ENCODE peak calls at places on chromosomes 13 and 19, in four cellular contexts. Y is stimulated activated CD4-positive, alpha-beta T cell treated with anti-CD3 and anti-CD28 coated beads, TNF-alpha, amount 100 ng/mL, for 4 hours; K is MCF 10A; J is NCI-H1930. Q is an unnamed sample.

GRCh38 chr19:14472202-14472961 is 2.8 kb downstream of the PTGER1 start:
- DNase-seq in J (peak), Y (peak), K (peak), Q (peak)

GRCh38 chr13:75353786-75354193 is 128.2 kb downstream of the TBC1D4 start:
- DNase-seq in K (no peak), Y (no peak), J (no peak), Q (no peak)

GRCh38 chr13:50424993-50425392 is 409.7 kb downstream of the KCNRG start:
- DNase-seq in J (no peak), Y (no peak), K (no peak), Q (no peak)

GRCh38 chr19:2455481-2456300 is 1.1 kb downstream of the LMNB2 start:
- DNase-seq in K (peak), Y (no peak), J (no peak), Q (no peak)

GRCh38 chr19:19423322-19423721 is 17.8 kb downstream of the GATAD2A start:
- DNase-seq in Y (no peak), K (no peak), J (no peak), Q (no peak)

GRCh38 chr13:99211421-99212035 is 10.9 kb downstream of the UBAC2 start:
- DNase-seq in Y (no peak), K (no peak), J (no peak), Q (no peak)

GRCh38 chr19:37953125-37953524 is 46.1 kb downstream of the SIPA1L3 start:
- DNase-seq in J (no peak), K (no peak), Y (no peak), Q (no peak)

GRCh38 chr19:37583340-37583739 is 11.3 kb downstream of the ZNF571 start:
- DNase-seq in J (no peak), K (no peak), Y (no peak), Q (no peak)

GRCh38 chr13:23506821-23507210 is 63.4 kb upstream of the TNFRSF19 start:
- DNase-seq in Y (no peak), K (no peak), J (no peak), Q (no peak)

GRCh38 chr13:69306766-69307165 is 800.9 kb upstream of the ATXN8OS start:
- DNase-seq in J (no peak), K (no peak), Y (no peak), Q (no peak)

GRCh38 chr19:38024991-38025716 is 118.1 kb downstream of the SIPA1L3 start:
- DNase-seq in J (no peak), Y (no peak), K (no peak), Q (no peak)

GRCh38 chr19:38266981-38267597 is 2.7 kb downstream of the SPINT2 start:
- DNase-seq in K (peak), J (no peak), Y (no peak), Q (no peak)

GRCh38 chr13:39259371-39259770 is 221.1 kb downstream of the NHLRC3 start:
- DNase-seq in J (no peak), K (no peak), Y (no peak), Q (no peak)

GRCh38 chr13:73943137-73943964 is 190.9 kb downstream of the KLF12 start:
- DNase-seq in J (no peak), Y (no peak), K (no peak), Q (no peak)

GRCh38 chr19:40739030-40739839 is 11.0 kb downstream of the ACTMAP start:
- DNase-seq in J (no peak), K (no peak), Y (no peak), Q (no peak)

GRCh38 chr19:32407004-32407992 is 1.7 kb downstream of the DPY19L3 start:
- DNase-seq in K (peak), Y (no peak), J (no peak), Q (no peak)

GRCh38 chr19:41457241-41457640 is 14.3 kb downstream of the ERICH4 start:
- DNase-seq in K (no peak), Y (no peak), J (no peak), Q (no peak)

GRCh38 chr13:49400755-49401659 is 42.9 kb downstream of the CAB39L start:
- DNase-seq in J (no peak), K (no peak), Y (no peak), Q (no peak)

GRCh38 chr19:50460161-50460765 is 16.0 kb upstream of the EMC10 start:
- DNase-seq in K (peak), J (no peak), Y (no peak), Q (no peak)

GRCh38 chr13:101631403-101631802 is 178.9 kb downstream of the ITGBL1 start:
- DNase-seq in Y (no peak), K (no peak), J (no peak), Q (no peak)

GRCh38 chr19:51440846-51441409 is 17.3 kb downstream of the SIGLEC8 start:
- DNase-seq in Y (peak), K (no peak), J (no peak), Q (no peak)

GRCh38 chr19:1394252-1395193 is 6.8 kb downstream of the GAMT start:
- DNase-seq in Y (no peak), K (no peak), J (no peak), Q (no peak)

GRCh38 chr13:45242070-45242469 is 41.2 kb upstream of the KCTD4 start:
- DNase-seq in Y (no peak), K (peak), J (no peak), Q (no peak)

GRCh38 chr13:78437781-78438180 is 165.6 kb downstream of the POU4F1 start:
- DNase-seq in K (no peak), J (no peak), Y (no peak), Q (no peak)

GRCh38 chr13:39847336-39847735 is 191.9 kb downstream of the COG6 start:
- DNase-seq in J (no peak), Y (no peak), K (no peak), Q (no peak)

GRCh38 chr19:2494447-2495129 is 18.7 kb downstream of the GADD45B start:
- DNase-seq in Y (no peak), J (peak), K (peak), Q (no peak)

GRCh38 chr19:11873762-11874161 is 13.8 kb upstream of the ZNF69 start:
- DNase-seq in K (no peak), J (no peak), Y (no peak), Q (no peak)

GRCh38 chr19:42126565-42126964 is 5.7 kb downstream of the POU2F2 start:
- DNase-seq in K (no peak), Y (no peak), J (no peak), Q (no peak)

GRCh38 chr13:43085545-43085944 is 62.2 kb downstream of the DNAJC15 start:
- DNase-seq in J (no peak), Y (no peak), K (peak), Q (no peak)

GRCh38 chr13:28488376-28489005 is 6.4 kb downstream of the FLT1 start:
- DNase-seq in Y (no peak), J (no peak), K (no peak), Q (no peak)

GRCh38 chr19:45585158-45585577 is 566 bp upstream of the OPA3 start:
- DNase-seq in J (no peak), Y (no peak), K (no peak), Q (no peak)

GRCh38 chr13:27262546-27262945 is 8.1 kb upstream of the RASL11A start:
- DNase-seq in Y (no peak), K (no peak), J (no peak), Q (no peak)

GRCh38 chr19:13764821-13765394 is 586 bp downstream of the MRI1 start:
- DNase-seq in K (no peak), Y (no peak), J (no peak), Q (no peak)

GRCh38 chr19:39661565-39661964 is 5.9 kb downstream of the LGALS16 start:
- DNase-seq in Y (no peak), J (no peak), K (no peak), Q (no peak)

GRCh38 chr13:23462815-23463559 is 29.5 kb upstream of the SACS start:
- DNase-seq in Y (no peak), J (no peak), K (no peak), Q (no peak)

GRCh38 chr19:18915639-18916038 is 3.5 kb downstream of the COPE start:
- DNase-seq in K (peak), Y (no peak), J (peak), Q (no peak)

GRCh38 chr19:28457620-28458019 is 755.3 kb downstream of the UQCRFS1 start:
- DNase-seq in Y (no peak), J (no peak), K (no peak), Q (no peak)

GRCh38 chr13:108346376-108346775 is 76.9 kb downstream of the TNFSF13B start:
- DNase-seq in J (no peak), K (no peak), Y (no peak), Q (no peak)

GRCh38 chr19:16928916-16929315 is 40.1 kb downstream of the F2RL3 start:
- DNase-seq in J (no peak), K (no peak), Y (no peak), Q (no peak)